ENCODE peak calls at places on chromosomes 3 and 15, in four cellular contexts. W is neuronal stem cell, I is H9, Z is mesenchymal stem cell. S is an unnamed sample.

GRCh38 chr3:12227833-12228232 is 61.0 kb upstream of the PPARG start:
- DNase-seq in W (no peak), I (no peak), Z (peak), S (no peak)

GRCh38 chr15:82933576-82933975 is 18.9 kb downstream of the HOMER2 start:
- DNase-seq in W (no peak), I (no peak), Z (no peak), S (no peak)

GRCh38 chr15:78077053-78077859 is at the start of gene TBC1D2B:
- DNase-seq in W (peak), I (peak), Z (peak), S (no peak)

GRCh38 chr3:195895900-195896360 is 12.4 kb downstream of the TNK2 start:
- DNase-seq in W (peak), I (no peak), Z (peak), S (no peak)

GRCh38 chr3:142211034-142211433 is 14.4 kb downstream of the GK5 start:
- DNase-seq in W (no peak), I (peak), Z (peak), S (no peak)

GRCh38 chr3:42300013-42300412 is 34.0 kb upstream of the CCK start:
- DNase-seq in W (peak), I (peak), Z (peak), S (peak)

GRCh38 chr3:30201715-30202114 is 404.7 kb upstream of the TGFBR2 start:
- DNase-seq in W (no peak), I (no peak), Z (no peak), S (no peak)

GRCh38 chr3:178585439-178585838 is 49.2 kb downstream of the KCNMB2 start:
- DNase-seq in W (no peak), I (no peak), Z (no peak), S (no peak)

GRCh38 chr3:124126446-124127017 is 134.6 kb upstream of the ROPN1 start:
- DNase-seq in W (no peak), I (no peak), Z (no peak), S (no peak)

GRCh38 chr15:61387675-61388074 is 158.6 kb upstream of the RORA start:
- DNase-seq in W (no peak), I (no peak), Z (no peak), S (no peak)

GRCh38 chr3:16124636-16125035 is 49.8 kb upstream of the GALNT15 start:
- DNase-seq in W (no peak), I (no peak), Z (peak), S (no peak)

GRCh38 chr3:37753428-37753827 is 108.3 kb upstream of the CTDSPL start:
- DNase-seq in W (no peak), I (no peak), Z (no peak), S (no peak)

GRCh38 chr3:74691946-74692345 is 77.5 kb upstream of the CNTN3 start:
- DNase-seq in W (no peak), I (no peak), Z (no peak), S (no peak)

GRCh38 chr3:11136871-11137626 is 17.2 kb upstream of the HRH1 start:
- DNase-seq in W (no peak), I (peak), Z (peak), S (no peak)

GRCh38 chr3:97579365-97579764 is 185.2 kb upstream of the ARL6 start:
- DNase-seq in W (no peak), I (no peak), Z (no peak), S (no peak)

GRCh38 chr15:82317091-82317489 is 32.2 kb downstream of the GOLGA6L10 start:
- DNase-seq in W (no peak), I (peak), Z (no peak), S (no peak)

GRCh38 chr3:107220538-107220937 is 156.7 kb upstream of the CCDC54 start:
- DNase-seq in W (no peak), I (no peak), Z (peak), S (no peak)

GRCh38 chr3:54659347-54659746 is 268.5 kb downstream of the LRTM1 start:
- DNase-seq in W (no peak), I (no peak), Z (no peak), S (no peak)

GRCh38 chr3:177300039-177300833 is 103.0 kb upstream of the TBL1XR1 start:
- DNase-seq in W (no peak), I (no peak), Z (no peak), S (no peak)

GRCh38 chr3:14774431-14774830 is 44.3 kb upstream of the FGD5 start:
- DNase-seq in W (no peak), I (peak), Z (no peak), S (no peak)

GRCh38 chr3:81869380-81869779 is 107.9 kb upstream of the GBE1 start:
- DNase-seq in W (no peak), I (no peak), Z (no peak), S (no peak)

GRCh38 chr15:65420975-65421359 is 1.8 kb downstream of the IGDCC4 start:
- DNase-seq in W (no peak), I (no peak), Z (no peak), S (no peak)
- H4K8ac ChIP-seq in W (no peak), I (no peak), Z (peak), S (no peak)

GRCh38 chr15:49898575-49899283 is 220.3 kb downstream of the ATP8B4 start:
- DNase-seq in W (no peak), I (no peak), Z (peak), S (no peak)

GRCh38 chr15:49900036-49900435 is 219.0 kb downstream of the ATP8B4 start:
- DNase-seq in W (no peak), I (no peak), Z (peak), S (no peak)

GRCh38 chr15:49902791-49903481 is 216.1 kb downstream of the ATP8B4 start:
- DNase-seq in W (no peak), I (no peak), Z (peak), S (no peak)

GRCh38 chr15:49901867-49902775 is 216.9 kb downstream of the ATP8B4 start:
- DNase-seq in W (no peak), I (no peak), Z (peak), S (no peak)

GRCh38 chr15:49900836-49901235 is 218.2 kb downstream of the ATP8B4 start:
- DNase-seq in W (no peak), I (no peak), Z (no peak), S (no peak)
- H4K8ac ChIP-seq in W (no peak), I (no peak), Z (no peak), S (no peak)

GRCh38 chr3:44976002-44976815 is at the start of the genes EXOSC7 and ZDHHC3:
- DNase-seq in W (peak), I (peak), Z (peak), S (peak)
- H4K8ac ChIP-seq in W (no peak), I (no peak), Z (peak), S (peak)

DNA sequence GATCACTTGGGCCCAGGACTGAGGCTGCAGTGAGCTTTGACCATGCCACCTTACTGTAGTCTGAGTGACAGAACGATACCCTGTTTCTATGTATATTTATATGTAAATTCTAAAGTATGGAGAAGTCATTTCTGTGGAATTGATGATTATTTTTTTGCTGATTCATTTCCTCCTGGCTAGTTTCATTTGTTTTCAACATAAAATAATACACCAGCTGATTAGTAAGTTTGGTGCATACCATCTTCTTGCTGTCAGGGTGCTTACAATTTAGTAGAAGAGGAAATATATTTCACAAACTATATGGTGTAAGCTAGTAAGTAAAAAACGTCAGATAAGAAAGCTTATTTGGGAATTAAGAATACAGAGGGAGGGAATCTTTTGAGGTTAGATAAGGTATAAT is 36.0 kb downstream of the SLC25A26 start:
- DNase-seq in W (no peak), I (no peak), Z (no peak), S (no peak)
- H4K8ac ChIP-seq in W (no peak), I (no peak), Z (no peak), S (no peak)

GRCh38 chr15:35141743-35142356 is 56.8 kb upstream of the NANOGP8 start:
- DNase-seq in W (no peak), I (no peak), Z (peak), S (no peak)
- H4K8ac ChIP-seq in W (no peak), I (no peak), Z (no peak), S (no peak)